ENCODE peak calls at places on chromosomes 12 and 14, in seven cellular contexts. J is EH, R is amniotic stem cell, N is uterus, M is T-helper 2 cell, W is AG04450, F is T-helper 1 cell. E is an unnamed sample.

GRCh38 chr12:12839886-12840285 is 26.7 kb downstream of the DDX47 start:
- DNase-seq in J (peak; percentile 98), R (peak; percentile 75), N (no peak), M (no peak), W (peak; percentile 16), F (no peak), E (no peak)

GRCh38 chr12:27868165-27868564 is 88.1 kb upstream of the MANSC4 start:
- DNase-seq in J (peak; percentile 96), R (peak; percentile 71), N (no peak), M (no peak), W (peak; percentile 66), F (no peak), E (no peak)

GRCh38 chr12:114342651-114343050 is 63.3 kb downstream of the TBX5 start:
- DNase-seq in J (peak; percentile 82), R (no peak), N (no peak), M (no peak), W (no peak), F (no peak), E (no peak)

GRCh38 chr12:29216797-29217583 is 67.9 kb downstream of the FAR2 start:
- DNase-seq in J (peak; percentile 24), R (no peak), N (no peak), M (no peak), W (no peak), F (no peak), E (no peak)

GRCh38 chr14:87233806-87234384 is 759.1 kb downstream of the GALC start:
- DNase-seq in J (no peak), R (no peak), N (no peak), M (no peak), W (no peak), F (no peak), E (no peak)

GRCh38 chr12:80709811-80710726 is 2.6 kb downstream of the MYF6 start:
- DNase-seq in J (no peak), R (no peak), N (no peak), M (no peak), W (no peak), F (no peak), E (no peak)

GRCh38 chr14:57136669-57137068 is 132.0 kb downstream of the EXOC5 start:
- DNase-seq in J (no peak), R (no peak), N (no peak), M (no peak), W (no peak), F (no peak), E (no peak)

GRCh38 chr14:74574092-74574438 is 38.0 kb downstream of the LTBP2 start:
- DNase-seq in J (no peak), R (no peak), N (no peak), M (no peak), W (no peak), F (peak; percentile 57), E (no peak)

GRCh38 chr14:52553671-52554575 is 1.3 kb downstream of the GPR137C start:
- DNase-seq in J (peak; percentile 88), R (peak; percentile 48), N (peak; percentile 89), M (peak; percentile 55), W (peak; percentile 79), F (peak; percentile 80), E (peak; percentile 88)

GRCh38 chr12:54294152-54294913 is 6.5 kb downstream of the NFE2 start:
- DNase-seq in J (peak; percentile 49), R (no peak), N (no peak), M (no peak), W (no peak), F (peak; percentile 55), E (peak; percentile 73)

GRCh38 chr14:35349966-35350365 is 54.6 kb downstream of the NFKBIA start:
- DNase-seq in J (no peak), R (no peak), N (no peak), M (no peak), W (no peak), F (no peak), E (no peak)

GRCh38 chr12:6724409-6724797 is 557 bp downstream of the COPS7A start:
- DNase-seq in J (peak; percentile 44), R (no peak), N (no peak), M (no peak), W (no peak), F (no peak), E (no peak)

GRCh38 chr14:102472815-102473158 is 36.8 kb downstream of the ANKRD9 start:
- DNase-seq in J (no peak), R (no peak), N (no peak), M (no peak), W (no peak), F (no peak), E (no peak)

GRCh38 chr12:111129149-111129548 is 208.8 kb upstream of the MYL2 start:
- DNase-seq in J (no peak), R (no peak), N (no peak), M (no peak), W (no peak), F (no peak), E (no peak)

GRCh38 chr14:91354979-91355685 is 62.5 kb downstream of the CCDC88C start:
- DNase-seq in J (no peak), R (no peak), N (no peak), M (no peak), W (no peak), F (no peak), E (no peak)

GRCh38 chr14:88868558-88869159 is 44.2 kb downstream of the TTC8 start:
- DNase-seq in J (peak; percentile 43), R (no peak), N (no peak), M (no peak), W (no peak), F (no peak), E (no peak)

GRCh38 chr12:95978774-95979173 is 17.4 kb downstream of the HAL start:
- DNase-seq in J (no peak), R (no peak), N (no peak), M (no peak), W (no peak), F (no peak), E (no peak)

GRCh38 chr12:105986779-105987686 is 151.7 kb downstream of the NUAK1 start:
- DNase-seq in J (peak; percentile 99), R (no peak), N (no peak), M (no peak), W (peak; percentile 58), F (no peak), E (no peak)

GRCh38 chr12:51450816-51451215 is 26.2 kb downstream of the SLC4A8 start:
- DNase-seq in J (no peak), R (no peak), N (no peak), M (no peak), W (no peak), F (no peak), E (no peak)